ENCODE peak calls at places on chromosome 15, in nine cellular contexts. H, T, Z, W, J, P, G, I and R are unnamed samples.

GRCh38 chr15:38351466-38351865 is 98.8 kb downstream of the SPRED1 start:
- DNase-seq in P (no peak), I (no peak), H (no peak), W (no peak), Z (no peak), G (no peak), J (no peak), T (no peak), R (no peak)

GRCh38 chr15:99556578-99556977 is 9.2 kb upstream of the MEF2A start:
- DNase-seq in Z (no peak), P (no peak), J (no peak), I (no peak), G (no peak), H (no peak), T (no peak), W (no peak), R (no peak)

GRCh38 chr15:94584833-94585244 is 353.5 kb downstream of the MCTP2 start:
- DNase-seq in I (no peak), G (no peak), J (no peak), H (no peak), W (no peak), P (peak), T (no peak), Z (no peak), R (no peak)

GRCh38 chr15:73296621-73297353 is 72.0 kb downstream of the HCN4 start:
- DNase-seq in W (no peak), T (no peak), P (no peak), J (no peak), I (no peak), H (no peak), G (no peak), Z (no peak), R (no peak)

GRCh38 chr15:69344238-69344637 is 45.5 kb downstream of the PAQR5 start:
- DNase-seq in Z (no peak), W (no peak), H (no peak), I (no peak), P (no peak), G (no peak), J (no peak), T (no peak), R (no peak)

GRCh38 chr15:90240856-90241255 is 6.8 kb downstream of the GDPGP1 start:
- DNase-seq in W (no peak), G (no peak), I (no peak), J (no peak), P (no peak), H (no peak), Z (peak), T (no peak), R (no peak)

GRCh38 chr15:66718220-66718988 is 16.4 kb downstream of the SMAD6 start:
- DNase-seq in H (no peak), W (no peak), J (no peak), I (no peak), P (no peak), T (no peak), G (no peak), Z (no peak), R (no peak)

GRCh38 chr15:40246496-40247275 is 7.8 kb downstream of the PAK6 start:
- DNase-seq in H (no peak), G (no peak), Z (no peak), P (no peak), W (no peak), I (no peak), J (no peak), T (no peak), R (no peak)

GRCh38 chr15:63347074-63347859 is 34.4 kb downstream of the CA12 start:
- DNase-seq in I (peak), H (no peak), Z (no peak), J (no peak), T (no peak), W (no peak), G (no peak), P (no peak), R (no peak)

GRCh38 chr15:73962409-73962808 is 29.7 kb downstream of the STOML1 start:
- DNase-seq in J (no peak), T (no peak), G (no peak), P (no peak), I (no peak), W (peak), Z (no peak), H (no peak), R (no peak)

GRCh38 chr15:66067687-66068086 is 185.9 kb downstream of the MEGF11 start:
- DNase-seq in J (no peak), Z (no peak), I (no peak), P (no peak), G (no peak), H (no peak), W (no peak), T (no peak), R (no peak)

GRCh38 chr15:77507911-77508310 is 87.2 kb downstream of the HMG20A start:
- DNase-seq in H (no peak), W (peak), P (no peak), T (peak), I (no peak), J (no peak), G (peak), Z (peak), R (peak)

GRCh38 chr15:40342421-40343313 is 1.9 kb upstream of the CCDC9B start:
- DNase-seq in I (no peak), P (no peak), H (no peak), W (no peak), T (no peak), J (no peak), Z (no peak), G (no peak), R (no peak)

GRCh38 chr15:56749982-56750381 is 16.7 kb upstream of the ZNF280D start:
- DNase-seq in H (no peak), J (no peak), T (no peak), I (peak), Z (no peak), W (no peak), P (no peak), G (peak), R (no peak)

GRCh38 chr15:40787991-40788390 is 18.2 kb downstream of the C15orf62 start:
- DNase-seq in I (no peak), Z (peak), J (no peak), H (no peak), W (no peak), T (no peak), G (no peak), P (no peak), R (no peak)

GRCh38 chr15:51302480-51302879 is 35.9 kb downstream of the CYP19A1 start:
- DNase-seq in T (no peak), H (no peak), G (no peak), I (no peak), P (no peak), W (no peak), J (no peak), Z (no peak), R (no peak)

GRCh38 chr15:81161851-81162250 is 27.8 kb downstream of the CFAP161 start:
- DNase-seq in I (no peak), J (no peak), G (no peak), Z (no peak), P (no peak), H (no peak), W (no peak), T (no peak), R (no peak)

GRCh38 chr15:96254168-96254567 is 76.3 kb upstream of the NR2F2 start:
- DNase-seq in J (no peak), P (no peak), H (no peak), G (no peak), W (no peak), Z (no peak), I (no peak), T (no peak), R (no peak)

GRCh38 chr15:99014803-99015676 is 7.4 kb upstream of the PGPEP1L start:
- DNase-seq in T (peak), J (peak), P (peak), H (no peak), W (peak), G (peak), I (peak), Z (no peak), R (no peak)

GRCh38 chr15:81113204-81113657 is 20.8 kb upstream of the CFAP161 start:
- DNase-seq in P (no peak), G (no peak), W (no peak), H (no peak), J (no peak), T (no peak), I (no peak), Z (no peak), R (no peak)